ENCODE peak calls at places on chromosomes 16 and 17, in ten cellular contexts. One of them, this sample, is unnamed.

GRCh38 chr17:76633628-76634328 is 9.8 kb downstream of the ST6GALNAC1 start:
- DNase-seq in brain microvascular endothelial cell: no peak
- DNase-seq in BE2C: no peak
- DNase-seq in transverse colon: no peak
- DNase-seq in tibial nerve: no peak
- DNase-seq in cardiac fibroblast: no peak
- DNase-seq in lower leg skin: no peak
- DNase-seq in NB4: no peak
- DNase-seq in ovary: no peak
- DNase-seq in fibroblast of lung: no peak
- DNase-seq in this sample: no peak

GRCh38 chr17:19318611-19319010 is 43.9 kb downstream of the B9D1 start:
- DNase-seq in NB4: no peak
- DNase-seq in BE2C: no peak
- DNase-seq in tibial nerve: no peak
- DNase-seq in lower leg skin: no peak
- DNase-seq in cardiac fibroblast: no peak
- DNase-seq in brain microvascular endothelial cell: no peak
- DNase-seq in ovary: no peak
- DNase-seq in fibroblast of lung: no peak
- DNase-seq in transverse colon: no peak
- DNase-seq in this sample: no peak

GRCh38 chr16:58450590-58450989 is 49.4 kb upstream of the NDRG4 start:
- DNase-seq in fibroblast of lung: no peak
- DNase-seq in brain microvascular endothelial cell: no peak
- DNase-seq in transverse colon: no peak
- DNase-seq in lower leg skin: no peak
- DNase-seq in tibial nerve: no peak
- DNase-seq in NB4: no peak
- DNase-seq in BE2C: no peak
- DNase-seq in ovary: no peak
- DNase-seq in cardiac fibroblast: no peak
- DNase-seq in this sample: no peak

GRCh38 chr16:57345021-57345420 is 13.6 kb upstream of the CCL22 start:
- DNase-seq in transverse colon: no peak
- DNase-seq in tibial nerve: no peak
- DNase-seq in lower leg skin: no peak
- DNase-seq in fibroblast of lung: no peak
- DNase-seq in ovary: no peak
- DNase-seq in NB4: no peak
- DNase-seq in BE2C: no peak
- DNase-seq in cardiac fibroblast: no peak
- DNase-seq in brain microvascular endothelial cell: no peak
- DNase-seq in this sample: no peak

GRCh38 chr16:65988019-65988418 is 378.5 kb upstream of the CDH5 start:
- DNase-seq in ovary: peak
- DNase-seq in lower leg skin: no peak
- DNase-seq in cardiac fibroblast: no peak
- DNase-seq in fibroblast of lung: no peak
- DNase-seq in transverse colon: no peak
- DNase-seq in tibial nerve: no peak
- DNase-seq in NB4: no peak
- DNase-seq in brain microvascular endothelial cell: no peak
- DNase-seq in BE2C: no peak
- DNase-seq in this sample: no peak

GRCh38 chr17:10777890-10778289 is 26.0 kb downstream of the TMEM238L start:
- DNase-seq in cardiac fibroblast: no peak
- DNase-seq in tibial nerve: no peak
- DNase-seq in ovary: no peak
- DNase-seq in NB4: no peak
- DNase-seq in brain microvascular endothelial cell: no peak
- DNase-seq in BE2C: no peak
- DNase-seq in transverse colon: no peak
- DNase-seq in fibroblast of lung: no peak
- DNase-seq in lower leg skin: no peak
- DNase-seq in this sample: no peak

GRCh38 chr16:87584271-87584670 is 18.0 kb upstream of the JPH3 start:
- DNase-seq in brain microvascular endothelial cell: peak
- DNase-seq in fibroblast of lung: peak
- DNase-seq in transverse colon: no peak
- DNase-seq in tibial nerve: no peak
- DNase-seq in ovary: no peak
- DNase-seq in cardiac fibroblast: peak
- DNase-seq in lower leg skin: no peak
- DNase-seq in NB4: no peak
- DNase-seq in BE2C: no peak
- DNase-seq in this sample: peak

GRCh38 chr17:74414510-74414909 is 17.4 kb upstream of the GPRC5C start:
- DNase-seq in ovary: no peak
- DNase-seq in brain microvascular endothelial cell: no peak
- DNase-seq in tibial nerve: no peak
- DNase-seq in transverse colon: no peak
- DNase-seq in BE2C: no peak
- DNase-seq in cardiac fibroblast: no peak
- DNase-seq in lower leg skin: no peak
- DNase-seq in fibroblast of lung: no peak
- DNase-seq in NB4: peak
- DNase-seq in this sample: no peak

GRCh38 chr17:17809527-17810373 is 27.0 kb downstream of the SREBF1 start:
- DNase-seq in cardiac fibroblast: no peak
- DNase-seq in brain microvascular endothelial cell: peak
- DNase-seq in transverse colon: no peak
- DNase-seq in NB4: no peak
- DNase-seq in ovary: peak
- DNase-seq in lower leg skin: no peak
- DNase-seq in BE2C: peak
- DNase-seq in fibroblast of lung: peak
- DNase-seq in tibial nerve: peak
- DNase-seq in this sample: peak

GRCh38 chr17:64750891-64751677 is 89.0 kb upstream of the SMURF2 start:
- DNase-seq in ovary: no peak
- DNase-seq in fibroblast of lung: no peak
- DNase-seq in cardiac fibroblast: no peak
- DNase-seq in brain microvascular endothelial cell: no peak
- DNase-seq in BE2C: no peak
- DNase-seq in NB4: no peak
- DNase-seq in tibial nerve: no peak
- DNase-seq in transverse colon: no peak
- DNase-seq in lower leg skin: no peak
- DNase-seq in this sample: no peak

GRCh38 chr16:56860226-56861020 is 4.6 kb upstream of the SLC12A3 start:
- DNase-seq in lower leg skin: no peak
- DNase-seq in brain microvascular endothelial cell: no peak
- DNase-seq in NB4: peak
- DNase-seq in BE2C: no peak
- DNase-seq in transverse colon: peak
- DNase-seq in fibroblast of lung: no peak
- DNase-seq in tibial nerve: no peak
- DNase-seq in ovary: no peak
- DNase-seq in cardiac fibroblast: no peak
- DNase-seq in this sample: no peak

GRCh38 chr16:86355538-86355937 is 154.8 kb upstream of the FOXF1 start:
- DNase-seq in tibial nerve: no peak
- DNase-seq in NB4: no peak
- DNase-seq in transverse colon: no peak
- DNase-seq in lower leg skin: no peak
- DNase-seq in ovary: no peak
- DNase-seq in cardiac fibroblast: peak
- DNase-seq in fibroblast of lung: peak
- DNase-seq in brain microvascular endothelial cell: peak
- DNase-seq in BE2C: no peak
- DNase-seq in this sample: peak

GRCh38 chr17:76336756-76337412 is 16.8 kb downstream of the PRPSAP1 start:
- DNase-seq in NB4: peak
- DNase-seq in cardiac fibroblast: no peak
- DNase-seq in ovary: no peak
- DNase-seq in BE2C: no peak
- DNase-seq in tibial nerve: no peak
- DNase-seq in brain microvascular endothelial cell: no peak
- DNase-seq in lower leg skin: no peak
- DNase-seq in transverse colon: no peak
- DNase-seq in fibroblast of lung: no peak
- DNase-seq in this sample: no peak

GRCh38 chr17:59149051-59149450 is 5.9 kb downstream of the SKA2 start:
- DNase-seq in brain microvascular endothelial cell: no peak
- DNase-seq in ovary: no peak
- DNase-seq in tibial nerve: no peak
- DNase-seq in fibroblast of lung: peak
- DNase-seq in BE2C: no peak
- DNase-seq in lower leg skin: no peak
- DNase-seq in transverse colon: no peak
- DNase-seq in NB4: no peak
- DNase-seq in cardiac fibroblast: peak
- DNase-seq in this sample: peak

GRCh38 chr17:48322060-48322459 is 108.0 kb downstream of the SKAP1 start:
- DNase-seq in brain microvascular endothelial cell: no peak
- DNase-seq in cardiac fibroblast: peak
- DNase-seq in fibroblast of lung: peak
- DNase-seq in tibial nerve: no peak
- DNase-seq in NB4: peak
- DNase-seq in transverse colon: no peak
- DNase-seq in BE2C: no peak
- DNase-seq in ovary: no peak
- DNase-seq in lower leg skin: no peak
- DNase-seq in this sample: peak
- TF ChIP-seq CTCF in brain microvascular endothelial cell: peak
- TF ChIP-seq CTCF in cardiac fibroblast: no peak
- TF ChIP-seq CTCF in fibroblast of lung: peak
- TF ChIP-seq CTCF in tibial nerve: no peak
- TF ChIP-seq CTCF in NB4: no peak
- TF ChIP-seq CTCF in transverse colon: no peak
- TF ChIP-seq CTCF in BE2C: no peak
- TF ChIP-seq CTCF in ovary: no peak
- TF ChIP-seq CTCF in lower leg skin: no peak
- TF ChIP-seq CTCF in this sample: no peak

GRCh38 chr17:57465551-57465950 is 209.2 kb downstream of the MSI2 start:
- DNase-seq in fibroblast of lung: no peak
- DNase-seq in ovary: no peak
- DNase-seq in cardiac fibroblast: no peak
- DNase-seq in transverse colon: no peak
- DNase-seq in brain microvascular endothelial cell: no peak
- DNase-seq in lower leg skin: no peak
- DNase-seq in BE2C: no peak
- DNase-seq in NB4: no peak
- DNase-seq in tibial nerve: no peak
- DNase-seq in this sample: no peak

GRCh38 chr17:57464191-57464864 is 208.0 kb downstream of the MSI2 start:
- DNase-seq in transverse colon: no peak
- DNase-seq in brain microvascular endothelial cell: no peak
- DNase-seq in NB4: peak
- DNase-seq in tibial nerve: no peak
- DNase-seq in ovary: no peak
- DNase-seq in fibroblast of lung: no peak
- DNase-seq in BE2C: no peak
- DNase-seq in cardiac fibroblast: no peak
- DNase-seq in lower leg skin: no peak
- DNase-seq in this sample: no peak

GRCh38 chr17:57467226-57467625 is 210.9 kb downstream of the MSI2 start:
- DNase-seq in ovary: no peak
- DNase-seq in brain microvascular endothelial cell: no peak
- DNase-seq in BE2C: no peak
- DNase-seq in fibroblast of lung: no peak
- DNase-seq in transverse colon: no peak
- DNase-seq in NB4: no peak
- DNase-seq in tibial nerve: no peak
- DNase-seq in lower leg skin: no peak
- DNase-seq in cardiac fibroblast: no peak
- DNase-seq in this sample: no peak

GRCh38 chr17:57467801-57468200 is 211.5 kb downstream of the MSI2 start:
- DNase-seq in cardiac fibroblast: no peak
- DNase-seq in ovary: no peak
- DNase-seq in BE2C: no peak
- DNase-seq in transverse colon: no peak
- DNase-seq in lower leg skin: no peak
- DNase-seq in brain microvascular endothelial cell: no peak
- DNase-seq in fibroblast of lung: no peak
- DNase-seq in tibial nerve: no peak
- DNase-seq in NB4: no peak
- DNase-seq in this sample: no peak

GRCh38 chr17:57466042-57466471 is 209.7 kb downstream of the MSI2 start:
- DNase-seq in ovary: no peak
- DNase-seq in BE2C: no peak
- DNase-seq in cardiac fibroblast: no peak
- DNase-seq in transverse colon: no peak
- DNase-seq in fibroblast of lung: no peak
- DNase-seq in NB4: peak
- DNase-seq in lower leg skin: no peak
- DNase-seq in brain microvascular endothelial cell: no peak
- DNase-seq in tibial nerve: no peak
- DNase-seq in this sample: no peak
- H3K4me3 ChIP-seq in ovary: no peak
- H3K4me3 ChIP-seq in BE2C: no peak
- H3K4me3 ChIP-seq in cardiac fibroblast: no peak
- H3K4me3 ChIP-seq in transverse colon: no peak
- H3K4me3 ChIP-seq in fibroblast of lung: no peak
- H3K4me3 ChIP-seq in NB4: no peak
- H3K4me3 ChIP-seq in lower leg skin: no peak
- H3K4me3 ChIP-seq in brain microvascular endothelial cell: no peak
- H3K4me3 ChIP-seq in tibial nerve: no peak
- H3K4me3 ChIP-seq in this sample: no peak

DNA sequence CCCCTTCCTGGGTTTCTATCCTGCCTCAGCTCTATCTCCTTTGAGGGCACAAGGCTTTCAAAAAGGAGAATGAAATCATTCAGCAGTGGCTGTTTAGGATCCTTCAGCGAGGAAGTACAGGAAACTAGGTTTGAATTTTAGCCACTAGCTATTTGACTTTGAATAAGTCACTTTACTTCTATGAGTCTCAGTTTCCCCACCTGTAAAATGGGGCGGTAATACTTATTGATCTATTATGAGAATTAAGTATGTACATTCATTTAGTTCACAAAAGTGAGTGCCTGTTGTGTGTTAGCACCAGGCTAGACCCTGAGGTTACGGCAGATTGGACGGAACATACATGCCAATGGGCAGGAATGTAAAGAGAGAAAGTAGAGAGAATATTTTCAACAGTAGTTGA is 6.6 kb downstream of the CDH1 start:
- DNase-seq in transverse colon: no peak
- DNase-seq in lower leg skin: no peak
- DNase-seq in tibial nerve: no peak
- DNase-seq in brain microvascular endothelial cell: no peak
- DNase-seq in fibroblast of lung: no peak
- DNase-seq in NB4: no peak
- DNase-seq in cardiac fibroblast: no peak
- DNase-seq in BE2C: no peak
- DNase-seq in ovary: no peak
- DNase-seq in this sample: no peak
- TF ChIP-seq CTCF in transverse colon: no peak
- TF ChIP-seq CTCF in lower leg skin: no peak
- TF ChIP-seq CTCF in tibial nerve: no peak
- TF ChIP-seq CTCF in brain microvascular endothelial cell: no peak
- TF ChIP-seq CTCF in fibroblast of lung: no peak
- TF ChIP-seq CTCF in NB4: no peak
- TF ChIP-seq CTCF in cardiac fibroblast: no peak
- TF ChIP-seq CTCF in BE2C: no peak
- TF ChIP-seq CTCF in ovary: no peak
- TF ChIP-seq CTCF in this sample: no peak

DNA sequence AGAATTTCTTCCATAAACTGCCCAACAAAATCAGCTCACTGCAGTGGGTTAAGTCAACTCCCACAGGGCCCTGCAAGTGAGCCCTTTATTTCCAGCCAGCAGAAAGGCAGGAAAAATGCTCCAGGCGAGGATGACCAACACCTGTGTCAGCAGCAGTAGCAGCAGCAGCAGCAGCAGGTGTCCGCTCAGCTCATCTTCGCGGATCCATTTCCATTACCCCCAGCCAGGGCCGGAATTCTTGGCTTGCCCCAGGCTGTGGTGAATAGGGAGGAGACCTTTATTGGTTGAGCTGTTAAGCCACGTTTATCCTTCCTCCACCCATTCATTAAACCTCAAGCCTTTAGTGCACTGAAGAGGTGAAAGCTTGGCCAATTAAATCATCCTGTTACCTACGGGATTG is 46.2 kb downstream of the MARCHF10 start:
- DNase-seq in lower leg skin: no peak
- DNase-seq in brain microvascular endothelial cell: no peak
- DNase-seq in tibial nerve: no peak
- DNase-seq in BE2C: no peak
- DNase-seq in transverse colon: no peak
- DNase-seq in NB4: no peak
- DNase-seq in fibroblast of lung: no peak
- DNase-seq in ovary: no peak
- DNase-seq in cardiac fibroblast: no peak
- DNase-seq in this sample: no peak
- H3K4me3 ChIP-seq in lower leg skin: no peak
- H3K4me3 ChIP-seq in brain microvascular endothelial cell: no peak
- H3K4me3 ChIP-seq in tibial nerve: no peak
- H3K4me3 ChIP-seq in BE2C: no peak
- H3K4me3 ChIP-seq in transverse colon: no peak
- H3K4me3 ChIP-seq in NB4: no peak
- H3K4me3 ChIP-seq in fibroblast of lung: no peak
- H3K4me3 ChIP-seq in ovary: no peak
- H3K4me3 ChIP-seq in cardiac fibroblast: no peak
- H3K4me3 ChIP-seq in this sample: no peak

This sample was measured in foreskin fibroblast.